ENCODE peak calls at places on chromosomes 2 and 18, in nine cellular contexts. C, Y, G, S, Z, Q, T, M and F are unnamed samples.

GRCh38 chr2:20168727-20169696 is 55.9 kb downstream of the SDC1 start:
- DNase-seq in C (no peak), Y (no peak), G (no peak), S (no peak), Z (no peak), Q (no peak), T (no peak), M (no peak), F (no peak)

GRCh38 chr18:60446821-60447220 is 74.2 kb upstream of the MC4R start:
- DNase-seq in C (no peak), Y (peak), G (no peak), S (no peak), Z (no peak), Q (no peak), T (no peak), M (no peak), F (no peak)

GRCh38 chr18:48902856-48903601 is 47.7 kb downstream of the SMAD7 start:
- DNase-seq in C (no peak), Y (peak), G (no peak), S (peak), Z (no peak), Q (peak), T (no peak), M (no peak), F (no peak)

GRCh38 chr2:140551291-140551690 is 1579.5 kb downstream of the LRP1B start:
- DNase-seq in C (no peak), Y (no peak), G (no peak), S (no peak), Z (no peak), Q (no peak), T (no peak), M (no peak), F (no peak)

GRCh38 chr2:11140492-11140891 is 14.8 kb upstream of the SLC66A3 start:
- DNase-seq in C (no peak), Y (peak), G (no peak), S (no peak), Z (no peak), Q (no peak), T (no peak), M (no peak), F (no peak)

GRCh38 chr2:174484573-174484972 is 2.3 kb downstream of the GPR155 start:
- DNase-seq in C (no peak), Y (no peak), G (no peak), S (no peak), Z (no peak), Q (no peak), T (no peak), M (no peak), F (no peak)

GRCh38 chr18:9826666-9827065 is 59.1 kb upstream of the TXNDC2 start:
- DNase-seq in C (no peak), Y (no peak), G (no peak), S (no peak), Z (no peak), Q (no peak), T (no peak), M (no peak), F (no peak)

GRCh38 chr2:205758051-205758450 is 75.8 kb downstream of the NRP2 start:
- DNase-seq in C (no peak), Y (peak), G (no peak), S (no peak), Z (no peak), Q (no peak), T (no peak), M (no peak), F (no peak)

GRCh38 chr2:212618636-212619035 is 80.0 kb upstream of the ERBB4 start:
- DNase-seq in C (no peak), Y (peak), G (no peak), S (no peak), Z (no peak), Q (no peak), T (no peak), M (no peak), F (no peak)

DNA sequence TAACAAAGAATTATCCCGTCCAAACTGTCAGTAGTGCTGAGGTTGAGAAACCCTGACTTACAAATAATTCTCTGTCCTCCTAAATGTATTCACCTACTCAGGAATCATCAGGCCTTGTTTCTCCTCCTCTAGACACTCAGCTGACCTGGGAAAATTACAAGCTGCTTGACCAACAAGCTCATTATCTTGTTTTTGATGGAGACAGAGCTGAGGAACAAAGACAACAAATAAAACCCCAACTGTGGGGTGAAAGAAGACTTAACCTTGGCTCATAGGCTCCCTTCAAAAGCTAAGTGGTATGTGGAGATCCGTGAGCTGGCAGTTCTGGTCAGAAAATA is 64.5 kb downstream of the CLHC1 start:
- DNase-seq in C (no peak), Y (no peak), G (no peak), S (no peak), Z (no peak), Q (no peak), T (no peak), M (no peak), F (no peak)
- H3K27ac ChIP-seq in C (peak), Y (peak), G (no peak), S (peak), Z (no peak), Q (no peak), T (no peak), M (no peak), F (peak)

GRCh38 chr2:172931256-172931894 is 144.3 kb upstream of the MAP3K20 start:
- DNase-seq in C (no peak), Y (peak), G (no peak), S (no peak), Z (no peak), Q (peak), T (no peak), M (no peak), F (peak)
- H3K27ac ChIP-seq in C (peak), Y (no peak), G (no peak), S (peak), Z (no peak), Q (peak), T (no peak), M (no peak), F (peak)

DNA sequence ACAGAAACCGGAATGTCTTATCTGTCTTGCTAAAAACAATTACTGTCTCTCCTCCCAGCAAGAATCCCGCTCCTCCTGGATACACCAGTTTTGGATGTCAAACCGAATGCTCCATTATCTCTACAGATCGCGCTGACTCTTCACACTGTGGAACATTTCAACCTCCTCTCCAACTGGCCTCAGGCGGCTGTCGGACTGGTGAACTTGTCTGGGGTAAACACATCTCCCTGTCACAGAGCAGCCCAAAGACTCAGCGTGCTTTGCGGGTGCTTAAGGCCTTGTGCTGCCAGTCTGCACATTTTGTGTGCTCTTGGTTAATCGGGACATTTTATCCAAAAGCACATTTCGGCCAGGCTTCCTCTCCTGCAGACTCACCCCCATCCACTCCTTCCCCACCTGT is 173.1 kb downstream of the ICOS start:
- DNase-seq in C (no peak), Y (no peak), G (no peak), S (no peak), Z (no peak), Q (no peak), T (no peak), M (no peak), F (peak)
- H3K27ac ChIP-seq in C (peak), Y (no peak), G (no peak), S (no peak), Z (no peak), Q (no peak), T (no peak), M (no peak), F (no peak)

GRCh38 chr2:172072279-172072678 is 13.0 kb upstream of the DLX1 start:
- DNase-seq in C (no peak), Y (no peak), G (no peak), S (no peak), Z (no peak), Q (no peak), T (no peak), M (no peak), F (no peak)
- H3K27ac ChIP-seq in C (no peak), Y (no peak), G (no peak), S (no peak), Z (no peak), Q (no peak), T (no peak), M (no peak), F (no peak)

GRCh38 chr2:98827625-98828368 is 96.9 kb upstream of the MGAT4A start:
- DNase-seq in C (no peak), Y (no peak), G (no peak), S (no peak), Z (no peak), Q (no peak), T (no peak), M (no peak), F (no peak)

GRCh38 chr2:98828793-98829371 is 98.0 kb upstream of the MGAT4A start:
- DNase-seq in C (no peak), Y (no peak), G (peak), S (no peak), Z (no peak), Q (no peak), T (no peak), M (no peak), F (no peak)

GRCh38 chr2:98828369-98828744 is 97.4 kb upstream of the MGAT4A start:
- DNase-seq in C (no peak), Y (no peak), G (no peak), S (no peak), Z (no peak), Q (no peak), T (no peak), M (no peak), F (no peak)

GRCh38 chr2:98830573-98831145 is 99.7 kb upstream of the MGAT4A start:
- DNase-seq in C (no peak), Y (no peak), G (no peak), S (no peak), Z (no peak), Q (no peak), T (no peak), M (no peak), F (no peak)

DNA sequence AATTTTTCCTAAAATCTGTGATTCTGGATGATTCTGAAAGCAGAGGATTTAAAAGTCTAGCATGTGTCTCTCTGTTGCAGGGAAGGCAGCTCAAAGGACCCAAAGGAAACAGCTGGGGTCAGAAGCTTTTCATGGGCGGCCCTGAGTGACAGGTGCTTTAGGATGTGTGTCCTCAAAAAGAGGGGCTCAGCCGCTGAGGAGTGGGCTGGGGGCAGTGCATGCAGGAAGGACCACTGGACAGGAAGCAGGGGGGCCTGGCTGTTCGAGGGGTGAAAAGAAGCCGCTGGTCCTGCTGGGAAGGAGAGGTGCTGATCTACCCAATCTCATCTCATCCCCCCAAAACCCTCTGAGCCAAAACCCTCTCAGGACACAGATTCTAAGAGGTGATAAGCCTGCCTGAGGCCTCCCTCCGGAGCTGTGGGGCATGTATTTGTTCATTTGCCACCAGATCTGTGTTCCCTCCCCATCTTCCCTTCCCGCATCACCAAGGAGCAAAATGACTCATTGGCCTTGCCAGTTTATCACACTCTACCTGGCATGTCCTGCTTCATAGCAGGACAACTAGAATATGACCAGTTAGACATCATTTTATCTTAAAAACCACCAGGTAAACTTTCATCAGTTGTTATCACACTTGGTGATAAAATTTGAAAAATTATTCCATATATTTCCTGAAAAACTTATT is 98.8 kb upstream of the MGAT4A start:
- DNase-seq in C (no peak), Y (no peak), G (no peak), S (no peak), Z (no peak), Q (no peak), T (no peak), M (no peak), F (no peak)
- H3K27ac ChIP-seq in C (no peak), Y (no peak), G (peak), S (no peak), Z (no peak), Q (no peak), T (no peak), M (no peak), F (no peak)

GRCh38 chr2:98015681-98016080 is 19.9 kb upstream of the TMEM131 start:
- DNase-seq in C (no peak), Y (no peak), G (no peak), S (no peak), Z (peak), Q (no peak), T (no peak), M (no peak), F (no peak)

GRCh38 chr2:98013407-98014042 is 17.8 kb upstream of the TMEM131 start:
- DNase-seq in C (no peak), Y (peak), G (no peak), S (no peak), Z (peak), Q (no peak), T (no peak), M (no peak), F (no peak)

GRCh38 chr2:98009887-98010760 is 14.4 kb upstream of the TMEM131 start:
- DNase-seq in C (no peak), Y (no peak), G (no peak), S (no peak), Z (peak), Q (no peak), T (no peak), M (no peak), F (no peak)

GRCh38 chr2:98014379-98014778 is 18.6 kb upstream of the TMEM131 start:
- DNase-seq in C (no peak), Y (no peak), G (no peak), S (no peak), Z (no peak), Q (peak), T (no peak), M (no peak), F (no peak)

DNA sequence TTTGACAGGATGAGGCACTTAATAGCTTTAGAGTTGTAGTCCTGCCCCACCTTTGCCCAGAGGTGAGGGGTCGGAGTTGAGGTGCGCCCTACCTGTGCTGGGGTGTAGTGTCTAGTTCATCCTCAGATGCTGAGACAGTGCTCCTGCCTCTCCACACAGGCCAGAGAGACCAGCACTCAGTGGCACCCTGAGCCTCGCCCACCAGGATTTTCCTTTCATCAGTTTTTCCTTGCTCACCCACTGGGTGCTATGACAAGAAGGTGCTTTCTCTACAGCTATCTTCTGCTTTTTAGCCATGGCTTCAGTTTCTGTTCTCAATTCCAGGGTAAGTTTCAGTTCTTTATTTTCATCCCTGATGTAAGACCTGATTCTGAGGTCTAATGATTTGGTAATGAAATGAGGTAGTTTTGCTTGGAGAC is 16.8 kb upstream of the TMEM131 start:
- DNase-seq in C (no peak), Y (no peak), G (no peak), S (no peak), Z (peak), Q (no peak), T (no peak), M (no peak), F (no peak)
- H3K27ac ChIP-seq in C (no peak), Y (no peak), G (no peak), S (no peak), Z (peak), Q (no peak), T (no peak), M (no peak), F (no peak)

DNA sequence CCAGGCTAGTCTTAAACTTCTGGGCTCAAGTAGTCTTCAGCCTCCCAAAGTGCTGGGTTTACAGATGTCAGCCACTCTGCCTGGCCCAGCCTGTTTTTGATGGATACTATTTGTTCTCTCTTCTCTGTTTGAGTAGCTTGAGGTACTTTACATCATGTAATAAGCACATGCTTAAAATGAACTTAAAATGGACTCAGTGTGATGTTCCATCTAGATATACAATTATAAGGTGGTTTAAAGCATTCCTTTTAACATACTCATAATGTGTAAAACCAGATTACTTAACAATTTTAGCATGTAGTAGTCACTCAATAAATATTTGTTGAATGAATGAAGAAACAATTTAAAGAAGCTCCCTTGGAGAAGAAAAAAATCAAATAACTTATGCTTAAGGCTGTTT is 9.6 kb downstream of the PTPRM start:
- DNase-seq in C (no peak), Y (peak), G (no peak), S (no peak), Z (no peak), Q (no peak), T (no peak), M (no peak), F (no peak)
- H3K27ac ChIP-seq in C (no peak), Y (peak), G (no peak), S (no peak), Z (no peak), Q (no peak), T (no peak), M (no peak), F (no peak)

GRCh38 chr2:9950521-9951271 is 797 bp upstream of the GRHL1 start:
- DNase-seq in C (peak), Y (peak), G (peak), S (no peak), Z (no peak), Q (peak), T (no peak), M (no peak), F (no peak)

GRCh38 chr2:9951522-9952285 is at the start of gene GRHL1:
- DNase-seq in C (peak), Y (peak), G (peak), S (peak), Z (peak), Q (peak), T (peak), M (peak), F (peak)

GRCh38 chr2:9952286-9952737 is 819 bp downstream of the GRHL1 start:
- DNase-seq in C (no peak), Y (no peak), G (no peak), S (no peak), Z (no peak), Q (no peak), T (no peak), M (no peak), F (no peak)

GRCh38 chr2:9949992-9950520 is 1.4 kb upstream of the GRHL1 start:
- DNase-seq in C (no peak), Y (no peak), G (no peak), S (peak), Z (no peak), Q (no peak), T (no peak), M (no peak), F (no peak)

GRCh38 chr2:9951272-9951521 is 296 bp upstream of the GRHL1 start:
- DNase-seq in C (no peak), Y (no peak), G (no peak), S (no peak), Z (no peak), Q (no peak), T (no peak), M (no peak), F (no peak)
- H3K27ac ChIP-seq in C (peak), Y (no peak), G (no peak), S (no peak), Z (no peak), Q (peak), T (no peak), M (no peak), F (peak)